ENCODE peak calls at places on chromosomes 16 and 17, in seven cellular contexts. O is neural progenitor cell, K is cardiac fibroblast, P is fibroblast of pulmonary artery, V is stomach, T is heart left ventricle, H is fibroblast of the aortic adventitia. C is an unnamed sample.
A peak's percentile ranks its signal among the peaks of the same experiment; 100 is the strongest.

GRCh38 chr16:65295527-65295926 is 173.7 kb upstream of the CDH11 start:
- DNase-seq in O (no peak), K (no peak), P (no peak), V (no peak), T (no peak), H (no peak), C (no peak)

GRCh38 chr16:12027091-12027490 is 50.6 kb downstream of the SNX29 start:
- DNase-seq in O (no peak), K (no peak), P (no peak), V (no peak), T (no peak), H (no peak), C (peak; percentile 71)

GRCh38 chr16:50196736-50197135 is 43.6 kb downstream of the TENT4B start:
- DNase-seq in O (no peak), K (peak; percentile 29), P (no peak), V (no peak), T (no peak), H (no peak), C (no peak)

GRCh38 chr17:75774471-75774987 is 9.5 kb upstream of the GALK1 start:
- DNase-seq in O (no peak), K (peak; percentile 19), P (no peak), V (no peak), T (no peak), H (no peak), C (no peak)

GRCh38 chr17:81500026-81500425 is 12.6 kb downstream of the ACTG1 start:
- DNase-seq in O (peak; percentile 23), K (peak; percentile 75), P (peak; percentile 62), V (no peak), T (no peak), H (no peak), C (no peak)

GRCh38 chr16:67951485-67951884 is 7.6 kb upstream of the LCAT start:
- DNase-seq in O (no peak), K (no peak), P (no peak), V (no peak), T (peak; percentile 84), H (no peak), C (no peak)

GRCh38 chr17:3572231-3572630 is 14.6 kb upstream of the TRPV3 start:
- DNase-seq in O (no peak), K (no peak), P (no peak), V (no peak), T (no peak), H (no peak), C (no peak)

GRCh38 chr16:22670551-22670970 is 143.4 kb upstream of the HS3ST2 start:
- DNase-seq in O (peak; percentile 77), K (peak; percentile 18), P (no peak), V (no peak), T (no peak), H (no peak), C (peak; percentile 52)

GRCh38 chr17:61335845-61336655 is 63.6 kb upstream of the TBX2 start:
- DNase-seq in O (no peak), K (peak; percentile 71), P (no peak), V (peak; percentile 72), T (no peak), H (peak; percentile 78), C (no peak)

GRCh38 chr17:50198026-50198669 is 3.3 kb downstream of the COL1A1 start:
- DNase-seq in O (peak; percentile 70), K (peak; percentile 80), P (peak; percentile 79), V (peak; percentile 73), T (peak; percentile 65), H (peak; percentile 70), C (peak; percentile 88)

GRCh38 chr16:67857547-67858233 is 10.2 kb upstream of the CENPT start:
- DNase-seq in O (no peak), K (peak; percentile 98), P (peak; percentile 96), V (peak; percentile 65), T (peak; percentile 91), H (peak; percentile 90), C (peak; percentile 91)

GRCh38 chr17:75604034-75604695 is 16.6 kb downstream of the MYO15B start:
- DNase-seq in O (peak; percentile 1), K (no peak), P (no peak), V (no peak), T (peak; percentile 22), H (peak; percentile 7), C (no peak)

GRCh38 chr16:18983565-18984424 is at the start of gene TMC7:
- DNase-seq in O (peak; percentile 97), K (peak; percentile 82), P (peak; percentile 83), V (peak; percentile 83), T (peak; percentile 85), H (peak; percentile 81), C (peak; percentile 99)

GRCh38 chr17:2214887-2215615 is 88.5 kb downstream of the SMG6 start:
- DNase-seq in O (peak; percentile 15), K (peak; percentile 75), P (peak; percentile 66), V (no peak), T (peak; percentile 78), H (peak; percentile 84), C (no peak)

GRCh38 chr16:80924372-80924978 is 82.2 kb downstream of the CMC2 start:
- DNase-seq in O (peak; percentile 80), K (peak; percentile 79), P (peak; percentile 79), V (peak; percentile 80), T (peak; percentile 34), H (peak; percentile 56), C (peak; percentile 82)

GRCh38 chr17:15009087-15009486 is 256.0 kb downstream of the PMP22 start:
- DNase-seq in O (no peak), K (no peak), P (no peak), V (no peak), T (no peak), H (no peak), C (no peak)

GRCh38 chr17:56681561-56682266 is 88.2 kb downstream of the NOG start:
- DNase-seq in O (no peak), K (peak; percentile 89), P (peak; percentile 65), V (no peak), T (no peak), H (peak; percentile 61), C (peak; percentile 32)

GRCh38 chr17:77204531-77204930 is 63.8 kb downstream of the SEC14L1 start:
- DNase-seq in O (no peak), K (no peak), P (no peak), V (no peak), T (no peak), H (no peak), C (no peak)

GRCh38 chr17:77206125-77206523 is 65.4 kb downstream of the SEC14L1 start:
- DNase-seq in O (no peak), K (no peak), P (no peak), V (no peak), T (no peak), H (no peak), C (no peak)

GRCh38 chr17:77203846-77204245 is 63.1 kb downstream of the SEC14L1 start:
- DNase-seq in O (no peak), K (no peak), P (no peak), V (no peak), T (no peak), H (no peak), C (no peak)

GRCh38 chr17:77205396-77206124 is 64.8 kb downstream of the SEC14L1 start:
- DNase-seq in O (no peak), K (no peak), P (peak; percentile 16), V (no peak), T (no peak), H (no peak), C (no peak)

DNA sequence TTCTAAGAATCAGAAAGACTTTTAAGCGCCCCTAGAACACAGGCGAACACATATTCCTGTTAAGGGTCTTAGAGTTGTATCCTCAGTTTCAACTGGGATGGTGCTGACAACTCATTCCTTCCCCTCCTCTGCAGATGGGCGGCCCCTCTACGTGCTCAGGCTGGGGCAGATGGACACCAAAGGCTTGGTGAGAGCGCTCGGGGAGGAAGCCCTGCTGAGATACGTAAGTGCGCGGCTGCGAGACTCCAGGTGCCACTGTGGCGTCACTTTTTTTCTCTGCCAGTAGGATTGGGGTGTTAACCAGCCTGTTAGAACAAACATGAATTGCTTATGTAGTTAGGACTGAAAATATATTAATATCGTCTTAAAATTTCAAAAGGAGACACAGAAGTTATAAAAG is 62.7 kb downstream of the SEC14L1 start:
- DNase-seq in O (no peak), K (no peak), P (no peak), V (no peak), T (no peak), H (no peak), C (no peak)
- TF ChIP-seq CTCF in O (no peak), K (no peak), P (no peak), V (no peak), T (no peak), H (no peak), C (no peak)

GRCh38 chr17:74344658-74345057 is 17.0 kb downstream of the BTBD17 start:
- DNase-seq in O (no peak), K (no peak), P (no peak), V (no peak), T (no peak), H (no peak), C (no peak)
- TF ChIP-seq CTCF in O (no peak), K (no peak), P (no peak), V (no peak), T (no peak), H (no peak), C (no peak)

DNA sequence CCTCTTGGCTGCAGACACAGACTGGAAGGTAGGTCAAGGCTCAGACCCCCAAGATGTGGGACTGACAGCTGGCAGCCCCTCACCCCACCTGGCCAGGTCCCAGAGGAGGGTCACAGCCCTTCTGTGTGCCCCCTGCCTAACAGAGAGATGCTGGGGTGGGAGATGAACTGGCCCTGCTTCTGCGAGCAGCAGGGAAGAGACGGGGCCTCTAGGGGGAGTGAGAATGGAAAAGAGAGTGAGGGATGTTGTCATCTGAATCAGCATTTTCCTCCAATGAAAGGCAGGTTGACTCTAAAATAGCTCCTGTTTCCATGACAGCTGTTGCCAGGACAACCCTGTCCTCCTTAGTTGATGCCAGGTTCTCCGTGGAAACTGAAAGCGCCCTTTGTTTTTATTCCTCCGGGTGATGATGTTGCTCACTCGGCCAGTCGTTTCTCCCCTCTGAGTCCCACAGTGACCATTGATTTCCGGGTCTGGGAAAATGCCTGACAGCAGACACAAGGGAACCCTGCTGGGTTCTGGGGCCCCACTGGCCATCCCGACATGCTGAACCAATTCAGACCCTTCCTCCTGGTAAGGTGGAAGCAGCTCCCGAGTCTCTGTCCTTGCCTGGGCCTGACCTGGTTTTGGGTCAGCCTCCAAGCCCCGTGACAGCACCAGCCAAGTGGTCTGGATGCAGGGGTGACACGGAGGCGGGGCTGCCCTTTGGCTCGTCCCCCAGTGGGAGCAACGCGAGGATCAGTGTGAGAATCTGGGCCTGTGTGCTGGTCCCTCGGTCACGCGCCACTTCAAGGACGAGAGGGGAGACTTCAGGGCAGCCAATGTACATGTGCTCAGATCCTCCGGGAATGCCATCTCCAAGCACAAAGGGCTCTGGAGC is 4.7 kb upstream of the NDRG4 start:
- DNase-seq in O (peak; percentile 97), K (peak; percentile 99), P (peak; percentile 99), V (peak; percentile 57), T (peak; percentile 91), H (peak; percentile 98), C (peak; percentile 93)
- TF ChIP-seq CTCF in O (peak; percentile 62), K (peak; percentile 81), P (peak; percentile 80), V (no peak), T (peak; percentile 43), H (peak; percentile 80), C (peak; percentile 25)

DNA sequence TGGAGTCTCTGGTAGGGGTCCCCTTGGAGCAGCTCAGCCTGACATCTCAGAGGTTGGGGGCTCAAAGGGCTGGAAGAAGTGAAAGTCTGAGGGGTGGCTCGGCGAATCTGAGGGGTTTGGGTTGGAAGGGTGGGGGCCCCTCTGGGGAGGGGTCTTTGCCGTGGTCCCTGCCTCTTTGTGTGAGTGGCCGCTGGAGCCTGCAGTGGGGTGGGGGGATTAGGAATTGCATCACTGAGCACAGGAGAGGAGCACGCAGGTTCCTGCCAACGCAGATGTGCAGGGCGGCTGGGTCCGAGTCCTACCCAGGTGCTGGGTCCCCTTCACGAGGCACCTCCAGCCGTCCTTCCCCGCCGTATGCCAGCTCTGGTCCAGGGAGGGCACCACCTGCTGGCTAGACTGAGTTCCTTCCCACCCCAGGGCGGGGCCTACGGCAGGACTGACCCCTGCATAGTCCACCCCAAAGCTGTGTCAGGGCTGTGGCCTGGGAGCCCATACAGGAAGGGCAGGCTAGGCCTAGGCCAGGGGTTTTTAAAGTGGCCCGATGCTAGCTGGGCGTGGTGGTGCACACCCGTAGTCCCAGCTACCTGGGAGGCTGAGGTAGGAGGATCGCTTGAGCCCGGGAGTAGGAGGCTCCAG is 9.9 kb downstream of the FMNL1 start:
- DNase-seq in O (peak; percentile 68), K (peak; percentile 29), P (no peak), V (peak; percentile 56), T (no peak), H (no peak), C (peak; percentile 85)
- TF ChIP-seq CTCF in O (peak; percentile 54), K (peak; percentile 44), P (peak; percentile 35), V (no peak), T (no peak), H (peak; percentile 31), C (peak; percentile 66)

C was measured in Calu3.